ENCODE peak calls at places on chromosomes 11 and 22, in nine cellular contexts. Z is pons; S is nucleus accumbens; O is mucosa of gallbladder; H is CD8-positive, alpha-beta T cell; X is amygdala; T is NCI-H1694; W is cardiac muscle cell; E is GM12892. Y is an unnamed sample.

GRCh38 chr22:45969414-45969799 is 7.6 kb downstream of the WNT7B start:
- DNase-seq in Z (no peak), S (no peak), O (no peak), H (no peak), X (no peak), T (no peak), W (peak; percentile 17), E (no peak), Y (no peak)

GRCh38 chr11:2449548-2450320 is 4.9 kb downstream of the KCNQ1 start:
- DNase-seq in Z (no peak), S (no peak), O (no peak), H (no peak), X (no peak), T (no peak), W (no peak), E (no peak), Y (no peak)

GRCh38 chr22:50218996-50219727 is 18.4 kb downstream of the SELENOO start:
- DNase-seq in Z (no peak), S (no peak), O (peak; percentile 82), H (no peak), X (peak; percentile 43), T (peak; percentile 77), W (peak; percentile 87), E (no peak), Y (no peak)

GRCh38 chr22:19853879-19854777 is 546 bp downstream of the GNB1L start:
- DNase-seq in Z (peak; percentile 3), S (no peak), O (peak; percentile 10), H (peak; percentile 32), X (no peak), T (no peak), W (no peak), E (no peak), Y (no peak)

GRCh38 chr22:41193829-41194228 is 11.3 kb upstream of the L3MBTL2 start:
- DNase-seq in Z (no peak), S (no peak), O (no peak), H (no peak), X (no peak), T (no peak), W (no peak), E (no peak), Y (no peak)

GRCh38 chr22:41799486-41800347 is 762 bp upstream of the CCDC134 start:
- DNase-seq in Z (peak; percentile 38), S (no peak), O (peak; percentile 12), H (no peak), X (peak; percentile 51), T (no peak), W (peak; percentile 31), E (peak; percentile 56), Y (peak; percentile 52)

GRCh38 chr11:86459682-86460460 is 85.2 kb downstream of the CCDC81 start:
- DNase-seq in Z (peak; percentile 30), S (no peak), O (peak; percentile 68), H (no peak), X (peak; percentile 8), T (peak; percentile 0), W (peak; percentile 89), E (no peak), Y (no peak)

GRCh38 chr11:75996523-75997272 is 181.7 kb downstream of the UVRAG start:
- DNase-seq in Z (no peak), S (no peak), O (no peak), H (no peak), X (no peak), T (no peak), W (no peak), E (no peak), Y (no peak)

GRCh38 chr22:48937032-48937639 is 890.5 kb downstream of the BRD1 start:
- DNase-seq in Z (no peak), S (no peak), O (no peak), H (no peak), X (no peak), T (no peak), W (no peak), E (no peak), Y (no peak)

GRCh38 chr22:22085702-22086500 is 103.3 kb upstream of the TOP3B start:
- DNase-seq in Z (no peak), S (no peak), O (peak; percentile 19), H (no peak), X (no peak), T (no peak), W (no peak), E (no peak), Y (no peak)

Y was measured in hypothalamus.